ENCODE peak calls at places on chromosome 1, in nine cellular contexts. G is heart right ventricle; J is activated effector memory CD4-positive, alpha-beta T cell treated with Interleukin-2 at 50 U/mL for 16 hours; C is stimulated activated CD8-positive, alpha-beta memory T cell treated with anti-CD3 and anti-CD28 coated beads, Interleukin-7, amount 100 ng/mL, for 1 hour; Z is WTC11; B is RWPE1; E is cardiac muscle cell; A is iPS DF 6.9; K is LHCN-M2. R is an unnamed sample.

GRCh38 chr1:64539279-64539678 is 69.3 kb downstream of the CACHD1 start:
- DNase-seq in G (no peak), J (no peak), C (no peak), Z (no peak), B (no peak), E (no peak), A (no peak), K (no peak), R (no peak)

GRCh38 chr1:37161171-37161570 is 126.9 kb upstream of the GRIK3 start:
- DNase-seq in G (no peak), J (no peak), C (no peak), Z (no peak), B (no peak), E (no peak), A (no peak), K (no peak), R (no peak)

GRCh38 chr1:198657550-198658064 is 18.8 kb downstream of the PTPRC start:
- DNase-seq in G (no peak), J (no peak), C (no peak), Z (no peak), B (peak), E (no peak), A (no peak), K (peak), R (no peak)

GRCh38 chr1:1616838-1617237 is 1.5 kb downstream of the MIB2 start:
- DNase-seq in G (no peak), J (no peak), C (no peak), Z (no peak), B (no peak), E (no peak), A (no peak), K (no peak), R (no peak)

GRCh38 chr1:210558302-210558701 is 229.6 kb downstream of the HHAT start:
- DNase-seq in G (peak), J (no peak), C (no peak), Z (no peak), B (no peak), E (peak), A (no peak), K (peak), R (peak)

GRCh38 chr1:216894499-216894898 is 171.3 kb upstream of the ESRRG start:
- DNase-seq in G (no peak), J (no peak), C (no peak), Z (no peak), B (no peak), E (no peak), A (no peak), K (no peak), R (no peak)

GRCh38 chr1:64242895-64243756 is 39.7 kb downstream of the UBE2U start:
- DNase-seq in G (no peak), J (no peak), C (no peak), Z (no peak), B (peak), E (peak), A (no peak), K (peak), R (peak)

GRCh38 chr1:91704746-91705145 is 181.2 kb downstream of the TGFBR3 start:
- DNase-seq in G (no peak), J (no peak), C (no peak), Z (no peak), B (no peak), E (no peak), A (no peak), K (no peak), R (no peak)

GRCh38 chr1:175400811-175401210 is 208.2 kb upstream of the KIAA0040 start:
- DNase-seq in G (no peak), J (no peak), C (no peak), Z (no peak), B (no peak), E (no peak), A (no peak), K (no peak), R (no peak)